ENCODE peak calls at places on chromosomes 1 and 21, in eight cellular contexts. Z, O, R, H, B, E, A and N are unnamed samples.

GRCh38 chr1:35707253-35708178 is 11.2 kb downstream of the C1orf216 start:
- DNase-seq in O (no peak), Z (peak), R (no peak), H (peak), E (peak), A (peak), B (no peak), N (peak)

GRCh38 chr1:13604191-13604590 is 20.6 kb downstream of the PDPN start:
- DNase-seq in O (no peak), A (no peak), R (no peak), E (no peak), Z (peak), H (no peak), B (no peak), N (no peak)

GRCh38 chr1:192088496-192088895 is 69.8 kb upstream of the RGS18 start:
- DNase-seq in B (no peak), R (no peak), H (no peak), A (no peak), Z (no peak), O (no peak), E (no peak), N (no peak)

GRCh38 chr1:44417351-44418021 is 12.4 kb downstream of the RNF220 start:
- DNase-seq in R (no peak), H (no peak), A (peak), O (no peak), E (no peak), Z (peak), B (peak), N (no peak)

GRCh38 chr1:38141483-38141882 is 94.9 kb upstream of the POU3F1 start:
- DNase-seq in B (no peak), R (no peak), E (no peak), A (no peak), Z (peak), O (no peak), H (no peak), N (no peak)

GRCh38 chr1:179637211-179637860 is 45.7 kb downstream of the TDRD5 start:
- DNase-seq in R (no peak), Z (no peak), E (no peak), O (no peak), B (no peak), H (no peak), A (no peak), N (no peak)

GRCh38 chr21:42071146-42071737 is at the start of gene UMODL1:
- DNase-seq in A (no peak), Z (no peak), O (no peak), E (no peak), H (no peak), R (no peak), B (no peak), N (no peak)

GRCh38 chr21:43982489-43983078 is 29.5 kb upstream of the TRAPPC10 start:
- DNase-seq in O (no peak), B (no peak), E (no peak), H (no peak), A (no peak), Z (no peak), R (no peak), N (no peak)

GRCh38 chr1:156795787-156796186 is 20.9 kb downstream of the SH2D2A start:
- DNase-seq in Z (no peak), A (no peak), E (no peak), O (no peak), R (no peak), B (no peak), H (no peak), N (no peak)

GRCh38 chr1:36384542-36385409 is 948 bp downstream of the STK40 start:
- DNase-seq in R (no peak), O (no peak), E (peak), H (peak), A (peak), Z (peak), B (peak), N (peak)

GRCh38 chr1:241235236-241235897 is 121.6 kb downstream of the RGS7 start:
- DNase-seq in O (no peak), E (no peak), A (peak), R (no peak), Z (peak), B (no peak), H (no peak), N (no peak)